ENCODE peak calls at places on chromosomes 1 and 21, in eight cellular contexts. H, A, P, V, G, Q, O and N are unnamed samples.

GRCh38 chr1:170929412-170929834 is 5.9 kb upstream of the MROH9 start:
- DNase-seq in G (no peak), Q (no peak), H (no peak), A (no peak), P (no peak), O (no peak), V (no peak), N (no peak)

GRCh38 chr1:181112071-181112929 is 23.8 kb downstream of the IER5 start:
- DNase-seq in P (no peak), Q (peak; percentile 78), H (no peak), A (peak; percentile 93), G (peak; percentile 91), O (peak; percentile 85), V (peak; percentile 99), N (peak; percentile 66)

GRCh38 chr1:75079535-75080290 is 54.5 kb upstream of the LHX8 start:
- DNase-seq in P (no peak), V (no peak), O (no peak), H (no peak), G (no peak), A (no peak), Q (no peak), N (no peak)

GRCh38 chr1:59083946-59084865 is 212.7 kb upstream of the FGGY start:
- DNase-seq in Q (peak; percentile 40), P (no peak), H (no peak), A (no peak), V (no peak), G (no peak), O (no peak), N (no peak)

GRCh38 chr1:237084399-237085077 is 42.6 kb downstream of the RYR2 start:
- DNase-seq in P (no peak), Q (no peak), O (no peak), H (no peak), G (no peak), V (no peak), A (no peak), N (no peak)

GRCh38 chr1:219058891-219059820 is 114.5 kb upstream of the LYPLAL1 start:
- DNase-seq in O (no peak), G (no peak), H (no peak), A (no peak), P (no peak), V (no peak), Q (no peak), N (no peak)

GRCh38 chr21:46057710-46058241 is 40.1 kb upstream of the COL6A2 start:
- DNase-seq in G (no peak), Q (peak; percentile 50), H (no peak), A (no peak), V (no peak), P (no peak), O (no peak), N (peak; percentile 12)

GRCh38 chr1:236998571-236998970 is 5.7 kb downstream of the MT1HL1 start:
- DNase-seq in V (no peak), H (no peak), A (no peak), Q (no peak), G (no peak), P (no peak), O (no peak), N (no peak)

GRCh38 chr1:185674201-185674600 is 60.0 kb upstream of the HMCN1 start:
- DNase-seq in Q (no peak), V (peak; percentile 13), H (peak; percentile 28), A (no peak), P (no peak), O (no peak), G (no peak), N (no peak)

GRCh38 chr21:42459583-42460215 is 36.3 kb downstream of the RSPH1 start:
- DNase-seq in G (no peak), Q (no peak), O (no peak), H (no peak), V (no peak), P (peak; percentile 51), A (peak; percentile 35), N (no peak)

GRCh38 chr1:193680247-193680923 is 494.0 kb upstream of the B3GALT2 start:
- DNase-seq in G (no peak), Q (no peak), O (no peak), A (no peak), P (no peak), H (no peak), V (no peak), N (no peak)

DNA sequence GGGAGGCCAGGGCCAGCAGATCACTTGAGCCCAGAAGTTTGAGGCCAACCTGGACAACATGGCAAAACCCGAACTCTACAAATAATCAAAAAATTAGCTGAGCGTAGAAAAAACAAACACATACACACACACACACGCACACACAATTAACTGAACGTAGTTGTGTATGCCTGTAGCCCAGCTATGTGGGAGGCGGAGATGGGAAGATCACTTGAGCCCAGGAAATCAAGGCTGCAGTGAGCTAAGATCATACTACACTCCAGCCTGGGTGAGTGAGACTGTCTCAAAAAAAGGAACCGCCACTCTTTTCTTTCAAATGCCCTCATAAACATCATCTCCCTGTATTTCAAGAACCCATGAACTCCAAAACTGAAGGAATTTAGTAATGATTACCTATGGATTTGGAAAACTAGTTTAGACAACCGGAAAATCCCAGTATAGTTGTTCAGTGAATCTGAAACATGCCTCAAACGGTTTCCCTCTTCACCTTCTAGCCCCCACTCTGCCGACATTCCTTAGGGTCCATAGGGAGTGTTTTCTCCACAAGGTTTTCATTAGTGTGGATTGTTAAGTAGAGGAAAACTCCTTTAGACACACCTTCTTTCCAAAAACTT is 4.5 kb downstream of the TXNIP start:
- DNase-seq in Q (no peak), V (no peak), P (no peak), H (peak; percentile 60), O (no peak), G (peak; percentile 13), A (no peak), N (no peak)
- TF ChIP-seq POLR2A in Q (no peak), V (no peak), P (peak; percentile 47), H (peak; percentile 54), O (no peak), G (no peak), A (peak; percentile 84), N (no peak)

DNA sequence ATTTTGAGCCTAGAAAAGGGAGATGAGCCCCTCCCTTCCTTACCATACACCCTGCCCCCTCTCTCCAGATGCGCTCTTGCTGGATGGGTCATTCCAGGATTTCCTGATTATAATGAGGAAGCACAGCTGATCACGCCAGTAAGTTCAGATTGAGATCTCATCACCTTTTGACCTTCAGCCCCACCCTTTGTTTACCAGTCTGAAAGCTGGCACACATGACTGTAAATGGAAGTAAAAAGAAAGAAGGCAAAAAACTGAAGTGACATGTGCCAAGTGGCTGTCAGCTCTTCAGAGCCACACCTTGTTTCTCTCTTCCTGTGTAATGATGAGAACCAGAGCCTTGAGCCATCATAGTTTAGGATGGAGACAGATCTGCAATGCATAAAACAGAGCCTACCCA is 27.9 kb downstream of the S1PR1 start:
- DNase-seq in V (peak; percentile 9), A (no peak), O (no peak), Q (no peak), P (no peak), G (no peak), H (no peak), N (no peak)
- H3K4me1 ChIP-seq in V (peaks cover 19% of the 10 kb centered on the region), A (peaks cover 7% of the 10 kb centered on the region), O (no peaks in the 10 kb centered on the region), Q (no peaks in the 10 kb centered on the region), P (peaks cover 58% of the 10 kb centered on the region), G (no peaks in the 10 kb centered on the region), H (no peaks in the 10 kb centered on the region), N (no peaks in the 10 kb centered on the region)

GRCh38 chr1:47549532-47549931 is 111.7 kb downstream of the FOXD2 start:
- DNase-seq in P (no peak), V (no peak), H (no peak), A (no peak), G (no peak), O (no peak), Q (no peak), N (no peak)
- TF ChIP-seq CTCF in P (no peak), V (no peak), H (no peak), A (peak; percentile 34), G (no peak), O (no peak), Q (no peak), N (no peak)

GRCh38 chr1:43338001-43338400 is 383 bp downstream of the MPL start:
- DNase-seq in Q (no peak), A (no peak), O (no peak), H (no peak), V (no peak), P (no peak), G (no peak), N (no peak)

GRCh38 chr1:43329995-43330751 is 7.4 kb upstream of the MPL start:
- DNase-seq in Q (peak; percentile 58), G (peak; percentile 42), H (no peak), O (no peak), P (peak; percentile 84), A (peak; percentile 48), V (no peak), N (peak; percentile 25)

GRCh38 chr1:43337588-43337987 is at the start of gene MPL:
- DNase-seq in Q (no peak), O (no peak), V (no peak), A (no peak), G (no peak), H (no peak), P (no peak), N (no peak)

GRCh38 chr1:43331688-43332087 is 5.9 kb upstream of the MPL start:
- DNase-seq in O (no peak), Q (no peak), A (peak; percentile 8), G (no peak), P (no peak), H (no peak), V (no peak), N (no peak)

DNA sequence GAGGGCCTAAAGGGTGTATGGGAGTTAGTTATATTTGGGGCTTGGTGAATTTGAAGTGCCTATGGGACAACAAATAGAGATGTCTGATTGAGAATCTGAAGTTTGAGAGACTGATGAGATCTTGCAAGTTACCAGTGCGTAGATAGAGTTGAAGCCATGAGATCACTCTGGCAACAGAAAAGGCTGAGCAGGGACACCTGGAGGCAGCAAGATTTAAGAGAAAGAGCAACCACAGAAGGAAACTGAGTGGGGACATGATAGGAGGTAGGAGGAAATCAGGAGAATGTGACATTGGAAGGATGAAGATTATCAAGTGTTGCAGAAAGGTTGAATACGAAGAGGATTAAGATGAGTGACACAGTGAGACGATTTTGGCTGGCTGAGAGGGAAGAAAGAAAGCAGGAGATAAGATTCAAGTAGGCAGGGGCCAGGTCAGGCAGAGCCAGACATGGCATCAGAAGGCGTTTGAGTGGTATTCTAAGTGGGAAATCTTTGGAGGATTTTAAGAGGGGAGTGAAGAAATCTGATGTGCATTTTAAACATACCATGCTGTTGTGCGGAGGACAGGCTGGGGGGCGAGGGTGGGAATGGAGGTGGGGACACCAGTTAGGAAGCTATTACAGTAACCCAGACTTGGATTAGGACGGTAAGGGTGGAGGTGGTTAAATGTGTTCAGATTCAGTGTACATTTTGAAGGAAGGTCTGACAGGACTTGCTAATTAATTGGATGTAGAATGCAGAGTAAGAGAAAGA is 3.0 kb upstream of the MPL start:
- DNase-seq in A (peak; percentile 37), V (no peak), H (no peak), G (no peak), Q (no peak), P (no peak), O (no peak), N (no peak)
- TF ChIP-seq POLR2A in A (no peak), V (no peak), H (no peak), G (no peak), Q (no peak), P (no peak), O (no peak), N (no peak)

GRCh38 chr1:206511362-206512064 is 4.2 kb downstream of the RASSF5 start:
- DNase-seq in O (no peak), P (peak; percentile 31), V (no peak), G (no peak), H (no peak), Q (no peak), A (no peak), N (no peak)
- H3K4me1 ChIP-seq in O (no peaks in the 10 kb centered on the region), P (peaks cover 82% of the 10 kb centered on the region), V (peaks cover 18% of the 10 kb centered on the region), G (peaks cover 4% of the 10 kb centered on the region), H (peaks cover 14% of the 10 kb centered on the region), Q (peaks cover 8% of the 10 kb centered on the region), A (peaks cover 33% of the 10 kb centered on the region), N (peaks cover 23% of the 10 kb centered on the region)